ENCODE peak calls at places on chromosome 10, in ten cellular contexts. J is stimulated activated CD8-positive, alpha-beta memory T cell treated with anti-CD3 and anti-CD28 coated beads, Interleukin-12 subunit alpha, Interleukin-12 subunit beta, amount 100 ng/mL, for 1 hour; K is cardiac fibroblast; E is left ventricle myocardium superior; G is GM23248; W is WTC11; V is BJ; I is suprapubic skin; T is GM04504; R is fibroblast of villous mesenchyme. Z is an unnamed sample.
A peak's percentile ranks its signal among the peaks of the same experiment; 100 is the strongest.

GRCh38 chr10:95133997-95134396 is 60.0 kb upstream of the ACSM6 start:
- DNase-seq in V (no peak), E (no peak), W (no peak), T (no peak), K (no peak), G (no peak), R (no peak), J (no peak), I (no peak), Z (no peak)

GRCh38 chr10:101775273-101776131 is at the start of gene FGF8:
- DNase-seq in I (peak; percentile 73), K (no peak), V (no peak), T (no peak), E (no peak), W (no peak), R (no peak), J (no peak), G (peak; percentile 36), Z (no peak)

GRCh38 chr10:56633876-56634452 is 272.9 kb upstream of the ZWINT start:
- DNase-seq in J (no peak), K (no peak), G (no peak), I (no peak), W (no peak), R (no peak), V (no peak), T (no peak), E (no peak), Z (no peak)

GRCh38 chr10:8137726-8138125 is 83.2 kb downstream of the GATA3 start:
- DNase-seq in R (no peak), K (no peak), G (no peak), V (no peak), J (no peak), W (no peak), E (no peak), I (no peak), T (no peak), Z (no peak)

GRCh38 chr10:4081691-4082111 is 296.7 kb upstream of the KLF6 start:
- DNase-seq in J (no peak), R (peak; percentile 82), V (peak; percentile 46), T (no peak), W (no peak), G (peak; percentile 79), E (peak; percentile 57), I (no peak), K (peak; percentile 35), Z (no peak)

GRCh38 chr10:93916257-93917063 is 22.7 kb downstream of the SLC35G1 start:
- DNase-seq in G (peak; percentile 59), T (no peak), E (no peak), I (no peak), W (no peak), J (no peak), K (peak; percentile 62), R (peak; percentile 34), V (no peak), Z (no peak)

GRCh38 chr10:63375859-63376258 is 89.9 kb downstream of the JMJD1C start:
- DNase-seq in I (no peak), W (no peak), T (no peak), G (peak; percentile 62), J (no peak), K (peak; percentile 93), E (no peak), V (no peak), R (peak; percentile 71), Z (no peak)

GRCh38 chr10:130020651-130021372 is 56.7 kb upstream of the EBF3 start:
- DNase-seq in V (no peak), J (no peak), E (no peak), R (no peak), G (peak; percentile 63), I (no peak), W (no peak), K (no peak), T (no peak), Z (no peak)

GRCh38 chr10:52215745-52216361 is 98.2 kb upstream of the DKK1 start:
- DNase-seq in T (peak; percentile 56), J (peak; percentile 13), V (peak; percentile 23), I (no peak), W (no peak), R (peak; percentile 81), E (no peak), K (peak; percentile 87), G (peak; percentile 75), Z (no peak)

GRCh38 chr10:74289956-74290355 is 138.9 kb downstream of the ADK start:
- DNase-seq in J (no peak), R (no peak), I (no peak), W (no peak), T (no peak), E (no peak), V (no peak), K (peak; percentile 43), G (peak; percentile 43), Z (no peak)

GRCh38 chr10:102831322-102832071 is 5.7 kb downstream of the CYP17A1 start:
- DNase-seq in R (peak; percentile 14), W (no peak), K (no peak), T (peak; percentile 41), I (no peak), J (no peak), E (no peak), V (no peak), G (peak; percentile 67), Z (no peak)

GRCh38 chr10:27716521-27716920 is 29.1 kb downstream of the MKX start:
- DNase-seq in W (no peak), E (no peak), R (no peak), T (no peak), J (no peak), I (no peak), V (no peak), G (no peak), K (no peak), Z (no peak)

GRCh38 chr10:3014968-3015367 is 52.4 kb upstream of the PFKP start:
- DNase-seq in E (no peak), G (no peak), W (no peak), V (no peak), T (no peak), J (no peak), I (no peak), K (no peak), R (no peak), Z (no peak)